ENCODE peak calls at places on chromosomes 16 and 17, in four cellular contexts. One of them, this sample, is unnamed.

GRCh38 chr17:7737601-7738000 is 20.1 kb downstream of the DNAH2 start:
- DNase-seq in H1: no peak
- DNase-seq in K562: no peak
- DNase-seq in GM12878: no peak
- DNase-seq in this sample: no peak

GRCh38 chr16:85321856-85322271 is 209.6 kb upstream of the CIBAR2 start:
- DNase-seq in GM12878: no peak
- DNase-seq in H1: no peak
- DNase-seq in K562: peak; percentile 55
- DNase-seq in this sample: peak; percentile 77

GRCh38 chr17:79746955-79747507 is 16.3 kb downstream of the ENPP7 start:
- DNase-seq in H1: peak; percentile 74
- DNase-seq in K562: no peak
- DNase-seq in GM12878: no peak
- DNase-seq in this sample: no peak

GRCh38 chr16:46583036-46583435 is 38.1 kb downstream of the SHCBP1 start:
- DNase-seq in K562: no peak
- DNase-seq in H1: no peak
- DNase-seq in GM12878: no peak
- DNase-seq in this sample: no peak

GRCh38 chr17:27782791-27783206 is 17.5 kb downstream of the NOS2 start:
- DNase-seq in K562: no peak
- DNase-seq in GM12878: no peak
- DNase-seq in H1: no peak
- DNase-seq in this sample: peak; percentile 52

GRCh38 chr17:59152925-59153324 is 2.1 kb downstream of the SKA2 start:
- DNase-seq in H1: no peak
- DNase-seq in GM12878: no peak
- DNase-seq in K562: no peak
- DNase-seq in this sample: no peak

GRCh38 chr16:76900285-76901263 is 290.4 kb upstream of the MON1B start:
- DNase-seq in GM12878: no peak
- DNase-seq in H1: no peak
- DNase-seq in K562: no peak
- DNase-seq in this sample: no peak

GRCh38 chr16:88533381-88533831 is 36.8 kb upstream of the ZC3H18 start:
- DNase-seq in GM12878: no peak
- DNase-seq in H1: no peak
- DNase-seq in K562: no peak
- DNase-seq in this sample: no peak

GRCh38 chr17:48175692-48176450 is 68.3 kb downstream of the SNX11 start:
- DNase-seq in K562: no peak
- DNase-seq in GM12878: no peak
- DNase-seq in H1: no peak
- DNase-seq in this sample: no peak

GRCh38 chr17:38327936-38328335 is 15.8 kb downstream of the GPR179 start:
- DNase-seq in GM12878: no peak
- DNase-seq in H1: no peak
- DNase-seq in K562: no peak
- DNase-seq in this sample: peak; percentile 8

GRCh38 chr17:48307814-48308411 is 122.1 kb downstream of the SKAP1 start:
- DNase-seq in H1: no peak
- DNase-seq in K562: peak; percentile 57
- DNase-seq in GM12878: no peak
- DNase-seq in this sample: peak; percentile 48

GRCh38 chr16:53773150-53773846 is 69.3 kb downstream of the FTO start:
- DNase-seq in GM12878: peak; percentile 13
- DNase-seq in H1: no peak
- DNase-seq in K562: peak; percentile 10
- DNase-seq in this sample: peak; percentile 52

GRCh38 chr17:46758614-46759013 is 59.9 kb downstream of the WNT3 start:
- DNase-seq in K562: no peak
- DNase-seq in GM12878: no peak
- DNase-seq in H1: no peak
- DNase-seq in this sample: no peak

DNA sequence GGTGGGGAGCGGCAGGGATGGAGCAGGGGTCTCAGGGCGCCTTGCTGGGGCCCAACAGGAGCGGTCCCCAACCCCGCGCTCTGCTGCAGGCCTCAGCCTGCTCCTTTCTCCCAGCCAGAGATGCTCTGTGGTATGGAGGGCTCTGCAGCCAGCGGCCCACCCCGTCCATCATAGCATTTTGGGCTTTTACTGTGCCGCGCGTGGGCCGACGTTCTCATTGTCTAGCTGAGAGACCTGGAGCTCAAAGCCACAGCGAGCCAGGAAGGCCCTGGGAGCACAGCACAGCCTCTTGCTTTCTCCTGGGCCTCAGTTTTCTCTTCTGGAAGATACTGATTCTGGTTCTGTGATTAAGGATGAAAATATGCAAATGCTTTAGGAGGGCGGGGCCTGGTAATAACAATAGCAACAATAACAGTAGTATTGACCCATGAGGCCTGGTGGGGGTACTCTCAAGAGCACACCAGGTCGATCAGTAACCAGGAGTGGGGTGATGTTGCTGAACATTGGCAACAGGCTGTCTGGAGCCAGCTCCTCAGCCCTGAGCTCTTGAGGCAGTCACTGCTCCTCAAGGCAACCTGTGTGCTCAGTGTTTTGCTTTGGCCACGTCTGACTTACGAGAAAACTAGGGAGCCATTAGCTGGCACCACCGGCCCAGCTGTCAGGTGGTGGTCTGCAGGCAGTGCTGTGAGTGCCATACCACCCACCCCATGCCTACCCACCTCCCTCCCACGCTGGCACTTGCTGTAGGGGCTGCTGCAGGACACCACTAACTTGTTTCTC is 1.1 kb upstream of the RASD1 start:
- DNase-seq in GM12878: no peak
- DNase-seq in K562: no peak
- DNase-seq in H1: no peak
- DNase-seq in this sample: no peak
- TF ChIP-seq NRF1 in GM12878: no peak
- TF ChIP-seq NRF1 in K562: no peak
- TF ChIP-seq NRF1 in H1: no peak
- TF ChIP-seq NRF1 in this sample: no peak

DNA sequence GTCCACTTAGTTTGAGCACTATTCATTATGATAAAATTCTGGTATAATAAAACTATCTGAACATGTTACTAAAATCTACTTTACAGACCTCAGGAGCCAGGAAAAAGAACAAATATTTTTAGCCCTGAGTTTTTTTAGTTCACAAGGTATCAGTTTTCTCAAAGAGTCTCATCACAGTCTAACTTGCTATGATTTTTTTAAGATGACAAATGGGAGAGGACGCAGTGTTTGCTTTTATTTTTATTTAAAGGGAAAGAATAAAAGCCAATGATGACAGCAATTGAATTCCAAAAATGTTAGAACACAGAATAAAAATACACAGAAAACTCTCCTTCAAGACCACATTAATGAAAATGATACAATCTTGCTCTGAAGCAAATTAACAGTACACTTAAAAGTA is 7.4 kb downstream of the MED13 start:
- DNase-seq in GM12878: no peak
- DNase-seq in H1: no peak
- DNase-seq in K562: no peak
- DNase-seq in this sample: no peak
- TF ChIP-seq SIN3A in GM12878: no peak
- TF ChIP-seq SIN3A in H1: no peak
- TF ChIP-seq SIN3A in K562: no peak
- TF ChIP-seq SIN3A in this sample: no peak

GRCh38 chr16:31010539-31010938 is at the start of gene STX1B:
- DNase-seq in K562: peak; percentile 82
- DNase-seq in GM12878: no peak
- DNase-seq in H1: peak; percentile 87
- DNase-seq in this sample: peak; percentile 100

GRCh38 chr16:31008154-31008950 is 2.1 kb downstream of the STX1B start:
- DNase-seq in H1: no peak
- DNase-seq in GM12878: no peak
- DNase-seq in K562: no peak
- DNase-seq in this sample: peak; percentile 31

GRCh38 chr16:31009120-31009519 is 1.3 kb downstream of the STX1B start:
- DNase-seq in H1: no peak
- DNase-seq in GM12878: no peak
- DNase-seq in K562: no peak
- DNase-seq in this sample: peak; percentile 15

GRCh38 chr16:31010943-31011342 is 505 bp upstream of the STX1B start:
- DNase-seq in GM12878: no peak
- DNase-seq in H1: no peak
- DNase-seq in K562: no peak
- DNase-seq in this sample: no peak

GRCh38 chr16:31009894-31010293 is 544 bp downstream of the STX1B start:
- DNase-seq in H1: peak; percentile 65
- DNase-seq in K562: no peak
- DNase-seq in GM12878: no peak
- DNase-seq in this sample: peak; percentile 69
- TF ChIP-seq JUND in H1: no peak
- TF ChIP-seq JUND in K562: no peak
- TF ChIP-seq JUND in GM12878: no peak
- TF ChIP-seq JUND in this sample: no peak

GRCh38 chr17:76384987-76385891 is 830 bp downstream of the SPHK1 start:
- DNase-seq in K562: peak; percentile 51
- DNase-seq in H1: peak; percentile 74
- DNase-seq in GM12878: no peak
- DNase-seq in this sample: peak; percentile 76

GRCh38 chr17:76382305-76382802 is 2.1 kb upstream of the SPHK1 start:
- DNase-seq in GM12878: no peak
- DNase-seq in K562: peak; percentile 43
- DNase-seq in H1: peak; percentile 84
- DNase-seq in this sample: peak; percentile 54

GRCh38 chr17:76382803-76383644 is 1.4 kb upstream of the SPHK1 start:
- DNase-seq in H1: peak; percentile 83
- DNase-seq in K562: peak; percentile 73
- DNase-seq in GM12878: no peak
- DNase-seq in this sample: peak; percentile 82

GRCh38 chr17:76384222-76384986 is at the start of gene SPHK1:
- DNase-seq in GM12878: no peak
- DNase-seq in K562: peak; percentile 87
- DNase-seq in H1: peak; percentile 83
- DNase-seq in this sample: peak; percentile 91

DNA sequence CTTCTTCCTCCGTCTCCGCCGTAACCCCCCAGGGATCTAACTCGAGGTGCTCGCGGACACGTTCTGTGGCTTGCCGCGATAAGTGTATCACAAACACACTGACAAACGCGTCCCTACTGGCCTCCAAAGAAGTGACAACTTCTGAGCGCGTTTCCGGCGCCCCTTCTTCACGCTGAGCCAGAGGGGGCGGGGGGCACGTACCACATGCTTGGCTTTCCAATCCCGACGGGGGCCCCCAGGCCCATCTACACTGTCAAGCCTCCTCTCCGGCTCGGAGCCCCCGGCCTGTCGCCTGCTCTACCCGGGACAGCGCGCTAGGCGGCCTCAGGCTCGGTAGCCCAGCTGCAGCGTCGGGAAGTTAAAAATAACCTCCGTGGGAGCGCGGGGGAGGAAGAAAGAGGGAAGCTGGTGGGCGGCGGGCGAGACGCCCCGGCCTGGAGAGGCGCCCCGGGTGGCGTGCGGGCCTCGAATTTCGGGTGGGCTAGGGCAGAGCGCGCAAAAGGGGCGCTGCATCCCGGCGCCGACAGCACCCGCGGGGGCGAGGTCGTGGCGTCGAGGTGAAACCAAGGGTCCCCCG is 676 bp upstream of the SPHK1 start:
- DNase-seq in K562: peak; percentile 57
- DNase-seq in H1: peak; percentile 78
- DNase-seq in GM12878: no peak
- DNase-seq in this sample: peak; percentile 90
- TF ChIP-seq NRF1 in K562: no peak
- TF ChIP-seq NRF1 in H1: no peak
- TF ChIP-seq NRF1 in GM12878: no peak
- TF ChIP-seq NRF1 in this sample: no peak

DNA sequence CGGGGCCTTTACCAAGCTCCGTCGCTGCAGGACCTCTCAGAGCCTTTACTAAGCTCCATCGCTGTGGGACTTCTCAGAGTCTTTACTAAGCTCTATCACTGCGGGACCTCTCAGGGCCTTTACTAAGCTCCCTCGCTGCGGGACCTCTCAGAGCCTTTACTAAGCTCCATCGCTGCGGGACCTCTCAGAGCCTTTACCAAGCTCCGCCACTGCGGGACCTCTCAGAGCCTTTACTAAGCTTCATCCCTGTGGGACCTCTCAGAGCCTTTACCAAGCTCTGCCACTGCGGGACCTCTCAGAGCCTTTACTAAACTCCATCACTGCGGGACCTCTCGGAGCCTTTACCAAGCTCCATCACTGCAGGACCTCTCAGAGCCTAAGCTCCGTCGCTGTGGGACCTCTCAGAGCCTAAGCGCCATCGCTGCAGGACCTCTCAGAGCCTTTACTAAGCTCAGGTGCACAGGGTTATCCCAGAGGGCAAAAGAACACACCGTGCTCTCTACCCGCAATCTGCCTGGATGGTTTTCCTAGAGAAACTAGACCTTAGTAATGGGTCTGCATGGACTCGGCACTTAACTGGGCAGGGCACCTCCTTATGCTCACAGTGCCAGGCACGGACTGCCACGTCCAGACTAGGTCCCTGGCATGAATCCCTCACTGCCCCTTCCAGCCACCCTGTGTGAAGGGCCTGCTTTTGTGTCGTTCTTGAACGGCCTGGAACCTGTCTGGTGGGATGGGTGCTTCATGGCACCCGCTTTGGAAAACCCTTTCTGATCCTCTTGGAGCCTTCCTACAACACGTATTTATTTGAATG is 69.2 kb upstream of the DOC2B start:
- DNase-seq in K562: no peak
- DNase-seq in H1: peak; percentile 34
- DNase-seq in GM12878: no peak
- DNase-seq in this sample: no peak
- TF ChIP-seq SIN3A in K562: no peak
- TF ChIP-seq SIN3A in H1: no peak
- TF ChIP-seq SIN3A in GM12878: no peak
- TF ChIP-seq SIN3A in this sample: no peak

DNA sequence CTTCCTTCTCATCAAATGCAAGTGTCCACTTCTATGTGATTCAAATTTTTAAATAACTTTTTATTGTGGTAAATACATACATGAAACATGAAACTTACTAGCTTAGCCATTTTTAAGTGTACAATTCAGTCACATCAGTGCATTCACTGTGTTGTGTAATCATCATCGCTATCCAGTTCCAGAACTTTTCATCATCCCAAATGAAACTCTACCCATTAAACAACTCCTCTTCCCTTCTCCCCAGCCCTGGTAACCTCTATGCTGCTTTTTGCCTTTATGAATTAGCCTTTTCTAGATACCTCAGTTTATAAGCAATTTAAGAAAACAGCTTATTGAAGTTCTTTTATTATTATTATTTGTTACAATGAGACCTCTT is 41.1 kb upstream of the IL34 start:
- DNase-seq in H1: no peak
- DNase-seq in GM12878: no peak
- DNase-seq in K562: no peak
- DNase-seq in this sample: no peak
- TF ChIP-seq JUND in H1: no peak
- TF ChIP-seq JUND in GM12878: no peak
- TF ChIP-seq JUND in K562: no peak
- TF ChIP-seq JUND in this sample: no peak